ENCODE peak calls at places on chromosomes 16 and 17, in nine cellular contexts. N, F, J, B, S, D, K, C and Y are unnamed samples.

GRCh38 chr17:80049986-80050385 is 13.5 kb downstream of the CCDC40 start:
- DNase-seq in D (no peak), B (no peak), N (no peak), S (no peak), F (no peak), C (peak), J (no peak), K (no peak), Y (no peak)

GRCh38 chr17:56425483-56425882 is 168.0 kb upstream of the NOG start:
- DNase-seq in B (no peak), N (no peak), D (no peak), K (no peak), S (no peak), F (no peak), J (no peak), C (no peak), Y (no peak)

GRCh38 chr17:17381438-17382059 is 78.4 kb downstream of the NT5M start:
- DNase-seq in N (no peak), C (no peak), D (no peak), F (no peak), J (no peak), S (no peak), K (no peak), B (no peak), Y (no peak)

GRCh38 chr17:73550561-73550960 is 93.7 kb downstream of the SDK2 start:
- DNase-seq in K (no peak), C (no peak), S (no peak), N (no peak), B (no peak), J (no peak), F (no peak), D (no peak), Y (no peak)

GRCh38 chr16:53515259-53515658 is 12.2 kb upstream of the AKTIP start:
- DNase-seq in C (no peak), B (no peak), N (no peak), D (no peak), F (no peak), K (peak), J (no peak), S (no peak), Y (no peak)

GRCh38 chr16:8878523-8878911 is 3.6 kb upstream of the LITAFD start:
- DNase-seq in J (no peak), B (no peak), C (peak), K (peak), S (peak), F (no peak), D (peak), N (no peak), Y (no peak)

GRCh38 chr16:9049241-9049640 is 42.2 kb upstream of the HAPSTR1 start:
- DNase-seq in J (no peak), F (no peak), N (no peak), S (peak), D (peak), K (peak), C (no peak), B (no peak), Y (no peak)

GRCh38 chr17:10558049-10558448 is 8.6 kb upstream of the MYH2 start:
- DNase-seq in S (no peak), F (no peak), D (no peak), N (no peak), K (no peak), C (no peak), B (no peak), J (no peak), Y (no peak)

GRCh38 chr17:199806-200603 is 18.6 kb upstream of the DOC2B start:
- DNase-seq in F (no peak), C (peak), N (no peak), B (no peak), D (no peak), K (peak), J (peak), S (no peak), Y (no peak)

GRCh38 chr16:68361485-68361884 is 50.7 kb downstream of the PRMT7 start:
- DNase-seq in B (no peak), K (no peak), N (no peak), J (no peak), C (peak), D (no peak), F (no peak), S (no peak), Y (no peak)

GRCh38 chr17:676965-677364 is 37.7 kb downstream of the VPS53 start:
- DNase-seq in D (no peak), J (no peak), F (no peak), S (no peak), K (no peak), N (no peak), B (no peak), C (no peak), Y (no peak)

GRCh38 chr16:15807603-15808009 is 49.2 kb downstream of the MYH11 start:
- DNase-seq in J (no peak), D (no peak), K (peak), S (no peak), F (peak), C (no peak), B (no peak), N (peak), Y (no peak)

GRCh38 chr17:82858376-82859126 is 18.7 kb upstream of the ZNF750 start:
- DNase-seq in K (no peak), N (no peak), S (no peak), J (no peak), F (no peak), D (no peak), C (peak), B (no peak), Y (no peak)

GRCh38 chr17:40371261-40371929 is 6.9 kb upstream of the GJD3 start:
- DNase-seq in N (no peak), C (no peak), J (no peak), S (no peak), K (no peak), B (no peak), F (no peak), D (no peak), Y (no peak)

GRCh38 chr17:35087731-35088646 is 24.5 kb upstream of the RFFL start:
- DNase-seq in F (no peak), C (peak), N (peak), S (peak), K (peak), D (no peak), J (peak), B (no peak), Y (peak)

GRCh38 chr17:41678907-41679739 is 9.6 kb upstream of the EIF1 start:
- DNase-seq in B (no peak), N (no peak), F (no peak), C (peak), K (peak), D (no peak), S (peak), J (no peak), Y (no peak)

GRCh38 chr17:21213491-21214014 is 408 bp downstream of the TMEM11 start:
- DNase-seq in S (no peak), B (no peak), D (no peak), F (peak), C (peak), N (peak), J (peak), K (peak), Y (no peak)

GRCh38 chr16:50394215-50394802 is 25.5 kb upstream of the BRD7 start:
- DNase-seq in B (no peak), N (peak), C (no peak), D (no peak), F (no peak), S (no peak), J (no peak), K (no peak), Y (no peak)

GRCh38 chr17:28547096-28547622 is 5.3 kb downstream of the UNC119 start:
- DNase-seq in J (no peak), K (no peak), S (no peak), D (no peak), C (peak), F (no peak), N (no peak), B (no peak), Y (no peak)

GRCh38 chr17:40063034-40063765 is 435 bp downstream of the THRA start:
- DNase-seq in S (no peak), N (no peak), F (peak), C (peak), J (peak), D (no peak), K (peak), B (no peak), Y (peak)

GRCh38 chr17:1562178-1562643 is 381 bp downstream of the PITPNA start:
- DNase-seq in K (peak), S (peak), J (no peak), N (no peak), F (no peak), C (peak), D (no peak), B (no peak), Y (peak)

GRCh38 chr17:28327031-28327607 is 8.1 kb downstream of the TMEM97 start:
- DNase-seq in B (no peak), C (no peak), F (no peak), N (peak), D (no peak), J (no peak), S (no peak), K (no peak), Y (no peak)

GRCh38 chr16:80563807-80564206 is 23.0 kb downstream of the DYNLRB2 start:
- DNase-seq in J (no peak), K (no peak), F (no peak), B (no peak), N (no peak), C (no peak), S (no peak), D (no peak), Y (no peak)

GRCh38 chr16:51971184-51971583 is 575.8 kb downstream of the TOX3 start:
- DNase-seq in F (peak), K (peak), D (no peak), J (no peak), B (no peak), N (no peak), S (peak), C (no peak), Y (peak)
- TF ChIP-seq CTCF in F (peak), K (peak), D (peak), J (peak), B (peak), N (no peak), S (peak), C (peak), Y (peak)

GRCh38 chr17:77143306-77143705 is 2.5 kb downstream of the SEC14L1 start:
- DNase-seq in J (no peak), K (no peak), C (no peak), F (no peak), S (no peak), D (no peak), N (no peak), B (no peak), Y (no peak)

GRCh38 chr17:77140878-77141767 is at the start of gene SEC14L1:
- DNase-seq in D (no peak), K (peak), J (peak), S (peak), C (peak), F (peak), N (peak), B (no peak), Y (peak)

GRCh38 chr17:77141846-77142449 is 1.2 kb downstream of the SEC14L1 start:
- DNase-seq in N (no peak), J (no peak), K (no peak), C (no peak), D (no peak), S (no peak), F (no peak), B (no peak), Y (no peak)

GRCh38 chr17:77142689-77143088 is 1.9 kb downstream of the SEC14L1 start:
- DNase-seq in N (no peak), J (no peak), S (no peak), D (no peak), F (no peak), B (no peak), K (no peak), C (no peak), Y (no peak)

DNA sequence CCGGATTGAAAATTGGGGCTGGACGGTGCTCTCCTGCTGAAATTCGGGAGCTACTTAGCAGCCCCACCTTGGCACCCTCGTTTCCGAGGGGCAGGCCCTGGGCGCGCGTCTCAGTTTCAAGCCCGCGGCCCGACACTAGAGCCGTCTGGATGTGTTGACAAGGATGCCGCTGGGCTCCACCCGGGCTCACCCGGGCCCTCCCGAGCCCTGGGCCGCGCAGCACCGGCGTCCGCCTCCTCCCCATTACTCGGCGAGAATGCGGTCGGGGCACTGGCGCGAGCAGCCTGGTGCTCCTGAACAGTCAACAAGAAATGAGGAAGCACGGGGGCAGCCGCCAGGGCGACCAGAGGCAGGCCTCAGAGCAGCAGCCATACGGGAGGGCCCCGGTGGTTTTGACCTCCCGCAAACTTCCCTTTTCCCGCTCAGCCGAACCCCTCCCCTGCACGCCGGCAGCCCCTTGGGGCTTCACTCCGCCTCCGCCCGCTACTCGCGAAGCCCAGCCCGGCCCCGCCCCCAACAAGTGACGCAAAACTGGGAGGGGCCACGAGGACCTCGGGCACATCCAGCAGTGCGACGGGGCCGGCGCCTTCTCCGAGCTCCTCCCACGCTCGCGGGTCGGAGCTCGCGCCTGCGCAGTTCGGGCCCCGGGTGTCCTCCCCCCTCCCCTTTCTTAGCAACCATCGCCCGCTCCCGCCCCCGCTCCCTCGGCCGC is 447 bp upstream of the SEC14L1 start:
- DNase-seq in J (peak), S (peak), N (peak), F (peak), C (peak), B (peak), D (no peak), K (peak), Y (peak)
- TF ChIP-seq CTCF in J (peak), S (peak), N (no peak), F (no peak), C (no peak), B (no peak), D (peak), K (no peak), Y (peak)

DNA sequence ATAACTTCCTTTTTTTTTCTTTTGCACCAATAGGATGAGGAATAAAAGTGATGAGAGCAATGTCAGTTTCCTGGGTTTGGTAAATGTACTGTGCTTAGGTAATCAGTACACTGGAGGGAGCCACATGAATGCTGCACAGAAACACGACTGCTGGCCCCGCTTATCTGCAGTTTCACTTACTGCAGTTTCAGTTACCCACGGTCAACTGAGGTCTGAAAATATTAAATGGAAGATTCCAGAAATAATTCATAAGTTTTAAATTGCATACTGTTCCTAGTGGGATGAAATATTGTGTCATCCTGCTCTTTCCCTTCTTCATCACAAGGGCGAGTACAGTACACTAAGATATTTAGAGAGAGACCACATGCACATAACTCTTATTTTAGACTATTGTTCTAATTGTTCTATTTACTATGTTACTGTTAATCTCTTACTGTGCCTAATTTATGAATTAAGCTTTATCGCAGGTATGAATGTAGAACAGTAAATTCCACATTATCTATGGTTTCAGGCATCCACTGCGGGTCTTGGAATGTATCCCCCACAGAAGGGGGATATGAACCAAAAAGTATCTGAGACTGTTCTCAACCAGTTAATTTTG is 6.4 kb upstream of the LGALS3BP start:
- DNase-seq in J (peak), D (no peak), N (no peak), B (no peak), F (no peak), S (peak), C (peak), K (peak), Y (no peak)
- TF ChIP-seq CTCF in J (peak), D (no peak), N (peak), B (peak), F (no peak), S (peak), C (peak), K (peak), Y (no peak)

DNA sequence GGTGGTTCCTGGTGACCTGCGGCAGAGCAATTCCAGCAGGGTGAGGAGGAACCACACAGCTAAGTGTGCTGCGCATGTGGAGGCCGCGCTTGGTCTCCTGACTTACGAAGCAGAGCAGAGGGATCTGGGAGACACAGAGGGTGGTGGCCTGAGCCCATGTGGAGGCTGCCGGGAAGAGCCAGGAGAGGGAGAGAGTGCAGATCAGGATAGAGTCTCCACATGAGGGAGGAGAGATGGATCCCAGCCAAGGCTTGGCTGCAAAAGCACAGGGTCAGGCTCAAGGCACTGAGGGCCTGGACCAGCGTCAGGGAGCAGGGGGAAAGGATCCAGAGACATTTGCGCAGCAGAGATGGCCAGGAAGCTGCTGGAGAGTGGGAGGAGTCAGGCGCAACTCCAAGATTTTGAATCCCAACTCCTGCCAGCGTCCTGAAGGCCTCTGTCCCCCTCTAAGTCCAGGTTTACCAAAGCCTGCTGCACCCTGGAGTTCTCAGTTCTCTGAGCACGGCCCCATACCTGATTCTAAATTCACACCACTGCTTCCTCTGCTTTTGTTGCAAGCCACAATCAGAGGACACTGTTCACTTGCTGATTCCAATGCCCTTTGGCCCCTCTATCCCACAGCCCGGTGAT is 11.3 kb upstream of the MLLT6 start:
- DNase-seq in D (no peak), C (peak), S (peak), N (peak), J (peak), F (no peak), K (peak), B (peak), Y (no peak)
- TF ChIP-seq CTCF in D (no peak), C (no peak), S (no peak), N (no peak), J (no peak), F (no peak), K (no peak), B (no peak), Y (no peak)

GRCh38 chr16:85961988-85962915 is 63.3 kb downstream of the IRF8 start:
- DNase-seq in F (no peak), N (no peak), J (no peak), C (no peak), D (no peak), B (no peak), K (no peak), S (no peak), Y (no peak)
- TF ChIP-seq CTCF in F (no peak), N (no peak), J (no peak), C (no peak), D (no peak), B (no peak), K (no peak), S (peak), Y (no peak)

GRCh38 chr16:57244767-57245471 is at the start of gene ARL2BP:
- DNase-seq in S (peak), N (peak), K (peak), B (peak), C (peak), D (peak), J (peak), F (peak), Y (peak)
- TF ChIP-seq CTCF in S (peak), N (no peak), K (no peak), B (no peak), C (no peak), D (no peak), J (peak), F (peak), Y (peak)

DNA sequence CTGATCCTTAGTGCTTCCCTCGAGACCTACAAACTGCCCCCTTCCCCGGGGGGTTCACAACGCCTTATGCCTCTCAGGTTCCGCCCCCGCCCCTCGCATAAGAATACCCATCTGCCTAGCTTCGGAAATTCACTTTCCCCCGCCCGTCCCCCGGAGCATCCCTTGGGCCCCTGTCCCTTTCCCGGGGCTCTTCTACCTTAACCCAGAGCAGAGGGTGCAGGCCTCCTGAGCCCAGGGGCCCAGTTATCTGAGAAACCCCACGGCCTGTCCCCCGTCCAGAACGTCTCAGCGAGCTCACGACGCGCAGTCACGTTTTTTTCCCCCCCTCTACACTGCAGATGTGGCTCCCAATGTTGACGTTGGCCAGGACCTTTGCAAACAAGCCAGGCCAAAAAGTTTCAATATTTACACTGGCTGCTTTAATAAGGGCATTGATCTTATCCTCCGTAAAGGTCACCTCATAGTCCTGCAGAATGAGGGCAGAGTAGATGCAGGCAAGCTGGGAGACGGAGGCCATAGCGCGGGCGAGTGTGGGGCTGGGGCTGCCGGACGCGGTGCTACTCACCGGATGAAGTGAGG is 1.4 kb upstream of the NBR1 start:
- DNase-seq in K (peak), D (no peak), S (peak), B (no peak), F (peak), J (peak), N (peak), C (peak), Y (no peak)
- TF ChIP-seq CTCF in K (no peak), D (no peak), S (no peak), B (no peak), F (no peak), J (no peak), N (no peak), C (no peak), Y (no peak)

DNA sequence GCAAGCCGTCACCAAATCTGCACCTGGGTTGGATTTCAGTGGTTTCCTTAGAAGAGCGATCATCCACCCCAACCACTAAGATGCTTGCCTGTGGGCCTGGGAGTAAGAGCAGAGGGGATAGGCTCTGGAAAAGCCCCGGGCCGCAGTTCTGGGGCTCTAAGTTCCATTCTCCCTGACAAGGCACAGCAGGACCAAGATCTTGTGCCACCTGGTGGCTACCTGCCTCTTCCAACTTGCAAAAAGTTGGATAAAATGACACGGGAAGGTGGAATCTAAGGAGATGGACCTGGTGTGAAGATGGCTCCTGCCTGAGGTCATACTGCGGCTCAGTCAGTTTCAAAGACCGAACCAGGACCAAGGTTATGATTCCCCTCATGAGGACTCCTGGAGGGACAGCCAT is 42.3 kb downstream of the ABCC12 start:
- DNase-seq in N (no peak), D (no peak), B (no peak), F (peak), J (no peak), C (no peak), K (no peak), S (no peak), Y (no peak)
- TF ChIP-seq CTCF in N (no peak), D (peak), B (no peak), F (peak), J (no peak), C (no peak), K (no peak), S (peak), Y (peak)